ENCODE peak calls at places on chromosome 2, in six cellular contexts. S is COR-L47; C is GM19239; W is effector CD8-positive, alpha-beta T cell; K is stimulated activated CD4-positive, alpha-beta T cell treated with anti-CD3 and anti-CD28 coated beads, Interleukin-1b, Interleukin-23, amount 100 ng/mL, for 4 hours; Q is T-helper 2 cell. E is an unnamed sample.

GRCh38 chr2:62467475-62468321 is 38.3 kb downstream of the TMEM17 start:
- DNase-seq in S (no peak), C (no peak), W (no peak), K (no peak), Q (no peak), E (no peak)

GRCh38 chr2:120531863-120532600 is 186.1 kb downstream of the INHBB start:
- DNase-seq in S (no peak), C (no peak), W (no peak), K (no peak), Q (no peak), E (no peak)

GRCh38 chr2:174967693-174968260 is 37.4 kb downstream of the CHN1 start:
- DNase-seq in S (no peak), C (no peak), W (no peak), K (no peak), Q (no peak), E (no peak)

GRCh38 chr2:26432856-26433255 is 31.1 kb downstream of the DRC1 start:
- DNase-seq in S (no peak), C (no peak), W (no peak), K (no peak), Q (no peak), E (no peak)

GRCh38 chr2:213281156-213281555 is 3.1 kb upstream of the SPAG16 start:
- DNase-seq in S (no peak), C (no peak), W (no peak), K (no peak), Q (no peak), E (peak)

GRCh38 chr2:238406998-238407285 is 19.8 kb upstream of the ASB1 start:
- DNase-seq in S (no peak), C (no peak), W (no peak), K (no peak), Q (no peak), E (no peak)

GRCh38 chr2:237889811-237890210 is 30.4 kb downstream of the RAMP1 start:
- DNase-seq in S (no peak), C (no peak), W (no peak), K (no peak), Q (no peak), E (no peak)

GRCh38 chr2:63408530-63408929 is 179.7 kb downstream of the WDPCP start:
- DNase-seq in S (no peak), C (no peak), W (no peak), K (no peak), Q (no peak), E (no peak)

GRCh38 chr2:75416420-75417342 is 144.1 kb downstream of the EVA1A start:
- DNase-seq in S (no peak), C (no peak), W (no peak), K (no peak), Q (no peak), E (no peak)

GRCh38 chr2:127092951-127093516 is 13.9 kb downstream of the BIN1 start:
- DNase-seq in S (no peak), C (no peak), W (no peak), K (no peak), Q (no peak), E (no peak)